ENCODE peak calls at places on chromosomes 7 and 10, in four cellular contexts. One of them, this sample, is unnamed.

GRCh38 chr10:83190614-83191013 is 948.7 kb upstream of the GHITM start:
- DNase-seq in iris pigment epithelial cell: no peak
- DNase-seq in hepatocyte: no peak
- DNase-seq in stimulated activated CD4-positive, alpha-beta T cell treated with anti-CD3 and anti-CD28 coated beads, Interleukin-12 subunit alpha, Interleukin-12 subunit beta, amount 100 ng/mL, for 4 hours: no peak
- DNase-seq in this sample: no peak

GRCh38 chr7:117666019-117666418 is 186.2 kb downstream of the CFTR start:
- DNase-seq in iris pigment epithelial cell: peak
- DNase-seq in hepatocyte: no peak
- DNase-seq in stimulated activated CD4-positive, alpha-beta T cell treated with anti-CD3 and anti-CD28 coated beads, Interleukin-12 subunit alpha, Interleukin-12 subunit beta, amount 100 ng/mL, for 4 hours: no peak
- DNase-seq in this sample: no peak

GRCh38 chr7:22074961-22075360 is 129.3 kb upstream of the CDCA7L start:
- DNase-seq in iris pigment epithelial cell: no peak
- DNase-seq in hepatocyte: no peak
- DNase-seq in stimulated activated CD4-positive, alpha-beta T cell treated with anti-CD3 and anti-CD28 coated beads, Interleukin-12 subunit alpha, Interleukin-12 subunit beta, amount 100 ng/mL, for 4 hours: no peak
- DNase-seq in this sample: no peak

GRCh38 chr7:35968140-35968940 is 167.5 kb downstream of the SEPTIN7 start:
- DNase-seq in iris pigment epithelial cell: no peak
- DNase-seq in hepatocyte: no peak
- DNase-seq in stimulated activated CD4-positive, alpha-beta T cell treated with anti-CD3 and anti-CD28 coated beads, Interleukin-12 subunit alpha, Interleukin-12 subunit beta, amount 100 ng/mL, for 4 hours: no peak
- DNase-seq in this sample: no peak

GRCh38 chr10:106931159-106931852 is 233.2 kb downstream of the SORCS1 start:
- DNase-seq in iris pigment epithelial cell: no peak
- DNase-seq in hepatocyte: peak
- DNase-seq in stimulated activated CD4-positive, alpha-beta T cell treated with anti-CD3 and anti-CD28 coated beads, Interleukin-12 subunit alpha, Interleukin-12 subunit beta, amount 100 ng/mL, for 4 hours: no peak
- DNase-seq in this sample: no peak

GRCh38 chr7:74181821-74182220 is 7.7 kb downstream of the EIF4H start:
- DNase-seq in iris pigment epithelial cell: peak
- DNase-seq in hepatocyte: no peak
- DNase-seq in stimulated activated CD4-positive, alpha-beta T cell treated with anti-CD3 and anti-CD28 coated beads, Interleukin-12 subunit alpha, Interleukin-12 subunit beta, amount 100 ng/mL, for 4 hours: no peak
- DNase-seq in this sample: no peak

GRCh38 chr7:37930226-37930948 is 9.9 kb downstream of the EPDR1 start:
- DNase-seq in iris pigment epithelial cell: no peak
- DNase-seq in hepatocyte: no peak
- DNase-seq in stimulated activated CD4-positive, alpha-beta T cell treated with anti-CD3 and anti-CD28 coated beads, Interleukin-12 subunit alpha, Interleukin-12 subunit beta, amount 100 ng/mL, for 4 hours: no peak
- DNase-seq in this sample: no peak

GRCh38 chr7:124720195-124720594 is 45.4 kb downstream of the GPR37 start:
- DNase-seq in iris pigment epithelial cell: peak
- DNase-seq in hepatocyte: no peak
- DNase-seq in stimulated activated CD4-positive, alpha-beta T cell treated with anti-CD3 and anti-CD28 coated beads, Interleukin-12 subunit alpha, Interleukin-12 subunit beta, amount 100 ng/mL, for 4 hours: no peak
- DNase-seq in this sample: no peak

GRCh38 chr10:11832042-11832441 is 8.9 kb downstream of the PROSER2 start:
- DNase-seq in iris pigment epithelial cell: no peak
- DNase-seq in hepatocyte: no peak
- DNase-seq in stimulated activated CD4-positive, alpha-beta T cell treated with anti-CD3 and anti-CD28 coated beads, Interleukin-12 subunit alpha, Interleukin-12 subunit beta, amount 100 ng/mL, for 4 hours: no peak
- DNase-seq in this sample: no peak

GRCh38 chr10:21572578-21572977 is 38.5 kb downstream of the MLLT10 start:
- DNase-seq in iris pigment epithelial cell: peak
- DNase-seq in hepatocyte: no peak
- DNase-seq in stimulated activated CD4-positive, alpha-beta T cell treated with anti-CD3 and anti-CD28 coated beads, Interleukin-12 subunit alpha, Interleukin-12 subunit beta, amount 100 ng/mL, for 4 hours: no peak
- DNase-seq in this sample: no peak

GRCh38 chr10:78955206-78955605 is 113.6 kb upstream of the ZMIZ1 start:
- DNase-seq in iris pigment epithelial cell: no peak
- DNase-seq in hepatocyte: no peak
- DNase-seq in stimulated activated CD4-positive, alpha-beta T cell treated with anti-CD3 and anti-CD28 coated beads, Interleukin-12 subunit alpha, Interleukin-12 subunit beta, amount 100 ng/mL, for 4 hours: no peak
- DNase-seq in this sample: no peak

GRCh38 chr10:132971448-132972148 is 29.2 kb upstream of the CFAP46 start:
- DNase-seq in iris pigment epithelial cell: no peak
- DNase-seq in hepatocyte: no peak
- DNase-seq in stimulated activated CD4-positive, alpha-beta T cell treated with anti-CD3 and anti-CD28 coated beads, Interleukin-12 subunit alpha, Interleukin-12 subunit beta, amount 100 ng/mL, for 4 hours: no peak
- DNase-seq in this sample: no peak

GRCh38 chr10:104327745-104328635 is 10.3 kb downstream of the ITPRIP start:
- DNase-seq in iris pigment epithelial cell: peak
- DNase-seq in hepatocyte: peak
- DNase-seq in stimulated activated CD4-positive, alpha-beta T cell treated with anti-CD3 and anti-CD28 coated beads, Interleukin-12 subunit alpha, Interleukin-12 subunit beta, amount 100 ng/mL, for 4 hours: no peak
- DNase-seq in this sample: peak

GRCh38 chr10:106033065-106033464 is 1131.4 kb downstream of the SORCS1 start:
- DNase-seq in iris pigment epithelial cell: no peak
- DNase-seq in hepatocyte: no peak
- DNase-seq in stimulated activated CD4-positive, alpha-beta T cell treated with anti-CD3 and anti-CD28 coated beads, Interleukin-12 subunit alpha, Interleukin-12 subunit beta, amount 100 ng/mL, for 4 hours: no peak
- DNase-seq in this sample: no peak

GRCh38 chr7:79050592-79050991 is 402.9 kb downstream of the MAGI2 start:
- DNase-seq in iris pigment epithelial cell: peak
- DNase-seq in hepatocyte: peak
- DNase-seq in stimulated activated CD4-positive, alpha-beta T cell treated with anti-CD3 and anti-CD28 coated beads, Interleukin-12 subunit alpha, Interleukin-12 subunit beta, amount 100 ng/mL, for 4 hours: no peak
- DNase-seq in this sample: no peak

GRCh38 chr7:101333912-101334311 is 12.3 kb upstream of the IFT22 start:
- DNase-seq in iris pigment epithelial cell: no peak
- DNase-seq in hepatocyte: no peak
- DNase-seq in stimulated activated CD4-positive, alpha-beta T cell treated with anti-CD3 and anti-CD28 coated beads, Interleukin-12 subunit alpha, Interleukin-12 subunit beta, amount 100 ng/mL, for 4 hours: no peak
- DNase-seq in this sample: no peak

GRCh38 chr10:77441541-77442175 is 195.9 kb downstream of the KCNMA1 start:
- DNase-seq in iris pigment epithelial cell: no peak
- DNase-seq in hepatocyte: no peak
- DNase-seq in stimulated activated CD4-positive, alpha-beta T cell treated with anti-CD3 and anti-CD28 coated beads, Interleukin-12 subunit alpha, Interleukin-12 subunit beta, amount 100 ng/mL, for 4 hours: no peak
- DNase-seq in this sample: no peak

GRCh38 chr7:67625257-67625713 is 628.7 kb downstream of the TYW1 start:
- DNase-seq in iris pigment epithelial cell: peak
- DNase-seq in hepatocyte: peak
- DNase-seq in stimulated activated CD4-positive, alpha-beta T cell treated with anti-CD3 and anti-CD28 coated beads, Interleukin-12 subunit alpha, Interleukin-12 subunit beta, amount 100 ng/mL, for 4 hours: peak
- DNase-seq in this sample: no peak

GRCh38 chr7:77738871-77739270 is 42.6 kb downstream of the RSBN1L start:
- DNase-seq in iris pigment epithelial cell: peak
- DNase-seq in hepatocyte: no peak
- DNase-seq in stimulated activated CD4-positive, alpha-beta T cell treated with anti-CD3 and anti-CD28 coated beads, Interleukin-12 subunit alpha, Interleukin-12 subunit beta, amount 100 ng/mL, for 4 hours: no peak
- DNase-seq in this sample: no peak

GRCh38 chr7:101138149-101138870 is 11.4 kb downstream of the SERPINE1 start:
- DNase-seq in iris pigment epithelial cell: peak
- DNase-seq in hepatocyte: peak
- DNase-seq in stimulated activated CD4-positive, alpha-beta T cell treated with anti-CD3 and anti-CD28 coated beads, Interleukin-12 subunit alpha, Interleukin-12 subunit beta, amount 100 ng/mL, for 4 hours: peak
- DNase-seq in this sample: peak

GRCh38 chr7:31640329-31640728 is 46.7 kb upstream of the PPP1R17 start:
- DNase-seq in iris pigment epithelial cell: no peak
- DNase-seq in hepatocyte: no peak
- DNase-seq in stimulated activated CD4-positive, alpha-beta T cell treated with anti-CD3 and anti-CD28 coated beads, Interleukin-12 subunit alpha, Interleukin-12 subunit beta, amount 100 ng/mL, for 4 hours: no peak
- DNase-seq in this sample: no peak

GRCh38 chr7:117127585-117128168 is 174.4 kb downstream of the ST7 start:
- DNase-seq in iris pigment epithelial cell: peak
- DNase-seq in hepatocyte: peak
- DNase-seq in stimulated activated CD4-positive, alpha-beta T cell treated with anti-CD3 and anti-CD28 coated beads, Interleukin-12 subunit alpha, Interleukin-12 subunit beta, amount 100 ng/mL, for 4 hours: peak
- DNase-seq in this sample: peak

GRCh38 chr7:44100458-44101303 is 3.5 kb upstream of the AEBP1 start:
- DNase-seq in iris pigment epithelial cell: peak
- DNase-seq in hepatocyte: peak
- DNase-seq in stimulated activated CD4-positive, alpha-beta T cell treated with anti-CD3 and anti-CD28 coated beads, Interleukin-12 subunit alpha, Interleukin-12 subunit beta, amount 100 ng/mL, for 4 hours: no peak
- DNase-seq in this sample: no peak

GRCh38 chr7:73893342-73894101 is 32.6 kb downstream of the TMEM270 start:
- DNase-seq in iris pigment epithelial cell: no peak
- DNase-seq in hepatocyte: no peak
- DNase-seq in stimulated activated CD4-positive, alpha-beta T cell treated with anti-CD3 and anti-CD28 coated beads, Interleukin-12 subunit alpha, Interleukin-12 subunit beta, amount 100 ng/mL, for 4 hours: no peak
- DNase-seq in this sample: no peak

GRCh38 chr7:153061913-153062528 is 302.5 kb downstream of the ACTR3B start:
- DNase-seq in iris pigment epithelial cell: no peak
- DNase-seq in hepatocyte: peak
- DNase-seq in stimulated activated CD4-positive, alpha-beta T cell treated with anti-CD3 and anti-CD28 coated beads, Interleukin-12 subunit alpha, Interleukin-12 subunit beta, amount 100 ng/mL, for 4 hours: no peak
- DNase-seq in this sample: no peak

GRCh38 chr7:99842926-99843325 is 15.1 kb downstream of the CYP3A43 start:
- DNase-seq in iris pigment epithelial cell: no peak
- DNase-seq in hepatocyte: no peak
- DNase-seq in stimulated activated CD4-positive, alpha-beta T cell treated with anti-CD3 and anti-CD28 coated beads, Interleukin-12 subunit alpha, Interleukin-12 subunit beta, amount 100 ng/mL, for 4 hours: no peak
- DNase-seq in this sample: no peak

GRCh38 chr10:17963431-17963830 is 11.7 kb downstream of the SLC39A12 start:
- DNase-seq in iris pigment epithelial cell: no peak
- DNase-seq in hepatocyte: no peak
- DNase-seq in stimulated activated CD4-positive, alpha-beta T cell treated with anti-CD3 and anti-CD28 coated beads, Interleukin-12 subunit alpha, Interleukin-12 subunit beta, amount 100 ng/mL, for 4 hours: no peak
- DNase-seq in this sample: no peak

GRCh38 chr7:79732535-79732934 is 279.1 kb upstream of the MAGI2 start:
- DNase-seq in iris pigment epithelial cell: no peak
- DNase-seq in hepatocyte: no peak
- DNase-seq in stimulated activated CD4-positive, alpha-beta T cell treated with anti-CD3 and anti-CD28 coated beads, Interleukin-12 subunit alpha, Interleukin-12 subunit beta, amount 100 ng/mL, for 4 hours: no peak
- DNase-seq in this sample: no peak

GRCh38 chr7:63205136-63205535 is 793.5 kb upstream of the ZNF722 start:
- DNase-seq in iris pigment epithelial cell: no peak
- DNase-seq in hepatocyte: no peak
- DNase-seq in stimulated activated CD4-positive, alpha-beta T cell treated with anti-CD3 and anti-CD28 coated beads, Interleukin-12 subunit alpha, Interleukin-12 subunit beta, amount 100 ng/mL, for 4 hours: no peak
- DNase-seq in this sample: no peak

GRCh38 chr10:61592581-61592980 is 70.1 kb upstream of the CABCOCO1 start:
- DNase-seq in iris pigment epithelial cell: peak
- DNase-seq in hepatocyte: peak
- DNase-seq in stimulated activated CD4-positive, alpha-beta T cell treated with anti-CD3 and anti-CD28 coated beads, Interleukin-12 subunit alpha, Interleukin-12 subunit beta, amount 100 ng/mL, for 4 hours: no peak
- DNase-seq in this sample: no peak

GRCh38 chr10:59674211-59674836 is 35.3 kb downstream of the SLC16A9 start:
- DNase-seq in iris pigment epithelial cell: peak
- DNase-seq in hepatocyte: peak
- DNase-seq in stimulated activated CD4-positive, alpha-beta T cell treated with anti-CD3 and anti-CD28 coated beads, Interleukin-12 subunit alpha, Interleukin-12 subunit beta, amount 100 ng/mL, for 4 hours: no peak
- DNase-seq in this sample: no peak

GRCh38 chr7:40551685-40552576 is 417.1 kb downstream of the SUGCT start:
- DNase-seq in iris pigment epithelial cell: peak
- DNase-seq in hepatocyte: peak
- DNase-seq in stimulated activated CD4-positive, alpha-beta T cell treated with anti-CD3 and anti-CD28 coated beads, Interleukin-12 subunit alpha, Interleukin-12 subunit beta, amount 100 ng/mL, for 4 hours: no peak
- DNase-seq in this sample: no peak

GRCh38 chr10:31593124-31593523 is 274.1 kb downstream of the ZEB1 start:
- DNase-seq in iris pigment epithelial cell: no peak
- DNase-seq in hepatocyte: no peak
- DNase-seq in stimulated activated CD4-positive, alpha-beta T cell treated with anti-CD3 and anti-CD28 coated beads, Interleukin-12 subunit alpha, Interleukin-12 subunit beta, amount 100 ng/mL, for 4 hours: no peak
- DNase-seq in this sample: no peak